ENCODE peak calls at places on chromosomes 5 and 9, in four cellular contexts. Z is transverse colon, J is suprapubic skin, M is right cardiac atrium. O is an unnamed sample.

GRCh38 chr5:110544603-110545002 is 181.9 kb downstream of the TMEM232 start:
- DNase-seq in Z (no peak), J (no peak), M (no peak), O (no peak)

GRCh38 chr5:161009194-161009593 is 157.2 kb upstream of the ATP10B start:
- DNase-seq in Z (no peak), J (no peak), M (no peak), O (no peak)

GRCh38 chr5:115507682-115508081 is 36.9 kb downstream of the FEM1C start:
- DNase-seq in Z (no peak), J (no peak), M (no peak), O (no peak)

GRCh38 chr9:113631093-113631765 is 167.7 kb downstream of the RGS3 start:
- DNase-seq in Z (no peak), J (peak; percentile 59), M (no peak), O (no peak)

GRCh38 chr5:89300426-89300970 is 417.5 kb upstream of the MEF2C start:
- DNase-seq in Z (no peak), J (no peak), M (no peak), O (no peak)

GRCh38 chr5:73381587-73382411 is 66.8 kb downstream of the FOXD1 start:
- DNase-seq in Z (no peak), J (no peak), M (peak; percentile 43), O (no peak)

GRCh38 chr9:134180786-134181647 is 16.7 kb upstream of the RNU6ATAC start:
- DNase-seq in Z (no peak), J (peak; percentile 54), M (peak; percentile 39), O (no peak)

GRCh38 chr9:108057421-108058136 is 568.0 kb upstream of the KLF4 start:
- DNase-seq in Z (peak; percentile 14), J (no peak), M (no peak), O (peak; percentile 63)

GRCh38 chr5:167244583-167244982 is 1046.9 kb upstream of the WWC1 start:
- DNase-seq in Z (no peak), J (no peak), M (no peak), O (peak; percentile 34)

GRCh38 chr9:118595719-118596305 is 773.4 kb downstream of the BRINP1 start:
- DNase-seq in Z (peak; percentile 7), J (no peak), M (no peak), O (peak; percentile 68)

GRCh38 chr5:114789773-114790402 is 379.8 kb downstream of the TRIM36 start:
- DNase-seq in Z (no peak), J (no peak), M (no peak), O (peak; percentile 67)

GRCh38 chr5:25754895-25755294 is 1110.1 kb upstream of the CDH10 start:
- DNase-seq in Z (no peak), J (no peak), M (no peak), O (no peak)

GRCh38 chr9:106745457-106745856 is 117.5 kb upstream of the ZNF462 start:
- DNase-seq in Z (no peak), J (no peak), M (no peak), O (no peak)

GRCh38 chr9:134707031-134707680 is 65.6 kb downstream of the COL5A1 start:
- DNase-seq in Z (peak; percentile 73), J (no peak), M (peak; percentile 93), O (peak; percentile 92)

GRCh38 chr9:136095495-136096058 is 488 bp upstream of the NACC2 start:
- DNase-seq in Z (no peak), J (no peak), M (peak; percentile 81), O (peak; percentile 63)

GRCh38 chr9:136092741-136093140 is 2.3 kb downstream of the NACC2 start:
- DNase-seq in Z (no peak), J (no peak), M (peak; percentile 44), O (no peak)

GRCh38 chr9:136093331-136093986 is 1.6 kb downstream of the NACC2 start:
- DNase-seq in Z (no peak), J (no peak), M (peak; percentile 79), O (peak; percentile 57)

GRCh38 chr9:136095028-136095494 is at the start of gene NACC2:
- DNase-seq in Z (peak; percentile 81), J (no peak), M (peak; percentile 91), O (peak; percentile 86)

GRCh38 chr9:136093995-136094881 is 851 bp downstream of the NACC2 start:
- DNase-seq in Z (peak; percentile 74), J (peak; percentile 87), M (peak; percentile 93), O (peak; percentile 82)
- H3K27ac ChIP-seq in Z (peak overlapping the region; percentile 97), J (peak overlapping the region; percentile 79), M (peak overlapping the region; percentile 85), O (peak overlapping the region; percentile 86)

GRCh38 chr9:96565684-96566360 is 53.8 kb downstream of the CDC14B start:
- DNase-seq in Z (peak; percentile 13), J (no peak), M (no peak), O (peak; percentile 13)
- H3K27ac ChIP-seq in Z (peak overlapping the region; percentile 97), J (peak overlapping the region; percentile 92), M (no peak overlapping the region), O (peak overlapping the region; percentile 98)

DNA sequence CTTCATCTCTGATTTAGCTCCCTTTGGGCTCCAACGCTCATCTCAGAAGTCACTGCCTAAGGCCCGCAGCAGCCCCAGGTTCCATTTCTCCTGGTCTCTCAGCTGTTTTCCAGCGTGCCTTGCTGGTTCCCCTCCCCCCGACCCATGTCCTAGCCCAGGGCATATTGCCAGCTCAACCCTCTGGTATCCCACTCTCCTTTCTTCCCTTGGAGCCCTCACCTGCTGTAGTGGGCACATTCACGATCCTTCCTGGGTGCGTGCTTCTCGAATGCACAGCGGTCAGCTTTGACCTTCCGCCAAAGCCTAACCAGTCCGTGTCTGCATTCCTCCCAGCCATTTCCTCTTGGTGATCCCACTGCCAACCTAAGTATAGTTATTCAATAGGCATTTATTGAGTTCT is 36.1 kb downstream of the CFAP90 start:
- DNase-seq in Z (no peak), J (peak; percentile 51), M (no peak), O (no peak)
- H3K27ac ChIP-seq in Z (no peak overlapping the region), J (no peak overlapping the region), M (no peak overlapping the region), O (no peak overlapping the region)

GRCh38 chr5:57736716-57737115 is 254.1 kb upstream of the ACTBL2 start:
- DNase-seq in Z (no peak), J (no peak), M (no peak), O (no peak)
- H3K27ac ChIP-seq in Z (no peak overlapping the region), J (peak overlapping the region; percentile 58), M (no peak overlapping the region), O (peak overlapping the region; percentile 86)

GRCh38 chr5:76737846-76738245 is 21.9 kb downstream of the F2R start:
- DNase-seq in Z (no peak), J (no peak), M (no peak), O (no peak)
- H3K27ac ChIP-seq in Z (peak overlapping the region; percentile 53), J (no peak overlapping the region), M (no peak overlapping the region), O (peak overlapping the region; percentile 73)

DNA sequence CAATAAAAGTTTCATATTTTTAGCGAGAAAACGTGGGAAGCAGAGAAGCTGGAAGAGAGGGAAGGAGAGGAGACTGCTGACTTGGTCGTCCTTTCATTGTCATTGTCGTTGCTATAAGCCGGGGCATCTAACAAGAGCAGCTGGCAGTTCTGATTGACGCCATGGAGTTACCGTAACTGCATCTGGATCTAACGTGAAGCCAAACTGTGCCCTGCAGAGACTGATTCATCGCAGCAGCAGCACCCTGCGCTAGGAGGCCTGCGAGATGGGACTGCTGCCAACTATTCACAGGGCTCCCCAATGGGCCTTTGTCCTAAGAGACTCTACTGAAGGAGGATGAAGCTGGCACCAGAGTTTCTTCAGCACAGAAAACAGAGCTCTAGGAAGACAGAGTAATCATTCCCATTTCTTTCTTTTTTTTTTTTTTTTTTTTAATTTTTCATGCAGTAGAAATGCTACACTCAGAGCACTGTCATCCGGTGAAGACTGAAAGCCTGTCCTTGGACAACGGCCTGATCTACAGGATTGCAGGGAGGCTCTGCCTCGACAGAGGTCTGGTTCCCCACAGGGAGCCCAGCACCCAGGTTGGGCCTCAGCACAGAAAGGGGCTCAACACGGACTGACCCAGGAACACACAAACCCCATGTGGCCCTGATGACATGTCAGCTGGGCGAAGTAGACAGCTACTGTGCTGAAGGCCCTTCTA is 47.8 kb downstream of the RETREG1 start:
- DNase-seq in Z (peak; percentile 17), J (no peak), M (no peak), O (no peak)
- H3K27ac ChIP-seq in Z (peak overlapping the region; percentile 52), J (no peak overlapping the region), M (peak overlapping the region; percentile 24), O (no peak overlapping the region)

GRCh38 chr5:38463634-38464521 is 92.6 kb downstream of the LIFR start:
- DNase-seq in Z (no peak), J (no peak), M (no peak), O (peak; percentile 83)
- H3K27ac ChIP-seq in Z (peak overlapping the region; percentile 52), J (no peak overlapping the region), M (peak overlapping the region; percentile 82), O (peak overlapping the region; percentile 56)

DNA sequence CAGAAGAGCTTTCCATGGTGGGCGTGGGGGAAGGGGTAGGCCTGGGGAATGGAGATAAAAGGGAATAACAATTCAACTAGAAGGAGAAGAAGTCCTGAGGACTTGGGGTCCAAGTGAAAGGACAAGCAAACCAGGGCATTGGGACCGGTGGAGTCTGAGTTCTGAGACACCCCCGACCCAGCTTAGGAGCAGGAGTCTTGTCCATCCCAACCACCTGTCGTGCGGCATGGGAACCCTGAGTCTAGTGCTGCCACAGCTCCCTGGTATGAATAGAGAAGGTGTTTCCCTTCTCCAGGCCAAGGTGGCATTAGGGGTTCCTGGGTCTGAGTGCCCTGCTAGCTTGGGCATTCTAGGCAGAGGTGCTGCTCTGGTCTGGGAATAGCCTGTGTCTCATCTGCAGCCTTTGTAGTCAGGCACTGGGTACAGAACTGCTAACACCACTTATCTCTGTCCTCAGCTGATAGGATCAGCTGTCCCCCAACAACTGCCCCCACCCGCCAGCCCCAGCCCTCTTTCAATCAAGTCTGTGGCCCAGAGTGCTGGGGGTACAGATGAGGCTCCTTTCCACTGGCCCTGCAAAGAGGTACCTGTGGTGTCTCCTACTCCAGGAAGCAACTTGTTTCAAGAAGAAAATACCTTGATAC is 9.9 kb downstream of the HNRNPAB start:
- DNase-seq in Z (no peak), J (no peak), M (no peak), O (no peak)
- H3K27ac ChIP-seq in Z (peak overlapping the region; percentile 99), J (no peak overlapping the region), M (no peak overlapping the region), O (peak overlapping the region; percentile 63)

DNA sequence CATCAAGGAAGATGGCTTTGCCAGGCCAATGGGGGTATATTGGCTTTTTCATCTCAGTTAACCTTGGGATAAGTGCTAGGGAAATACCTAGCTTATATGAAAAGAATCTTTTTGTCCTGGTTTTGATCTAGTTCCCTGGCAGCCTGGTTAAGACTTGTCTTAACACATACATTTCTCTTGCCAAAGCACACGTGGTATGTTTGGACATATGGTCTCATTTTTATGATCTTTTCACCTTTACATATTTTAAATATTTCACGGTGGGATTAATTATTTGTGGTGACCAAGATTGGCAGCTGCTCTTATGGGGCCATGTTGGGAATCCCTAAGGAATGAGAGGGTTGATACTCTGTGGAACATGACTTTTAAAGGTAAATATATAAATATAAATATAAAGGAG is 312.5 kb downstream of the NPR3 start:
- DNase-seq in Z (no peak), J (no peak), M (no peak), O (no peak)
- H3K27ac ChIP-seq in Z (no peak overlapping the region), J (no peak overlapping the region), M (no peak overlapping the region), O (no peak overlapping the region)

GRCh38 chr5:149366169-149366750 is 8.4 kb downstream of the PCYOX1L start:
- DNase-seq in Z (peak; percentile 0), J (no peak), M (no peak), O (no peak)
- H3K27ac ChIP-seq in Z (no peak overlapping the region), J (no peak overlapping the region), M (no peak overlapping the region), O (no peak overlapping the region)